ENCODE peak calls at places on chromosomes 16 and 17, in five cellular contexts. A, X, O, M and V are unnamed samples.
A peak's percentile ranks its signal among the peaks of the same experiment; 100 is the strongest.

GRCh38 chr16:27795992-27796614 is 246.2 kb downstream of the KATNIP start:
- DNase-seq in A (peak; percentile 40), O (no peak), X (peak; percentile 72), M (no peak), V (peak; percentile 31)

GRCh38 chr16:86049641-86050040 is 150.7 kb downstream of the IRF8 start:
- DNase-seq in M (no peak), A (no peak), X (no peak), O (no peak), V (no peak)

GRCh38 chr17:81582341-81582740 is 30.2 kb upstream of the FAAP100 start:
- DNase-seq in A (no peak), M (no peak), O (no peak), X (no peak), V (no peak)

GRCh38 chr16:71537643-71538042 is 11.4 kb downstream of the CHST4 start:
- DNase-seq in O (no peak), M (no peak), A (peak; percentile 24), X (peak; percentile 59), V (peak; percentile 68)

GRCh38 chr16:188674-189073 is 8.4 kb downstream of the HBQ1 start:
- DNase-seq in M (no peak), X (no peak), A (no peak), O (no peak), V (no peak)

GRCh38 chr17:73142763-73143395 is 21.9 kb upstream of the SSTR2 start:
- DNase-seq in X (no peak), M (no peak), A (no peak), O (no peak), V (no peak)

GRCh38 chr16:88634141-88634993 is 4.0 kb upstream of the IL17C start:
- DNase-seq in A (peak; percentile 50), O (no peak), X (peak; percentile 74), M (no peak), V (no peak)

GRCh38 chr16:81096715-81097208 is 567 bp upstream of the GCSH start:
- DNase-seq in A (no peak), M (no peak), X (no peak), O (no peak), V (no peak)

GRCh38 chr17:2853111-2853721 is 57.0 kb downstream of the RAP1GAP2 start:
- DNase-seq in A (peak; percentile 40), M (no peak), X (peak; percentile 22), O (no peak), V (peak; percentile 57)

GRCh38 chr17:19461139-19461538 is 50.1 kb downstream of the RNF112 start:
- DNase-seq in A (no peak), X (no peak), O (peak; percentile 68), M (no peak), V (no peak)

GRCh38 chr17:34739386-34739785 is 160.0 kb downstream of the TMEM132E start:
- DNase-seq in A (no peak), M (no peak), O (no peak), X (no peak), V (no peak)

GRCh38 chr16:76670125-76670857 is 393.1 kb downstream of the CNTNAP4 start:
- DNase-seq in X (no peak), M (no peak), A (no peak), O (no peak), V (no peak)

GRCh38 chr17:8376302-8377067 is at the start of gene KRABD2:
- DNase-seq in O (peak; percentile 97), X (peak; percentile 91), M (peak; percentile 54), A (peak; percentile 83), V (peak; percentile 96)

GRCh38 chr17:57999496-58000017 is 7.5 kb downstream of the SRSF1 start:
- DNase-seq in X (peak; percentile 82), M (peak; percentile 85), O (peak; percentile 51), A (peak; percentile 87), V (peak; percentile 56)

GRCh38 chr16:57475711-57476339 is 10.5 kb downstream of the DOK4 start:
- DNase-seq in O (no peak), X (peak; percentile 65), A (peak; percentile 17), M (no peak), V (no peak)

GRCh38 chr17:39950871-39951348 is 11.9 kb upstream of the GSDMA start:
- DNase-seq in O (no peak), A (peak; percentile 12), M (no peak), X (no peak), V (no peak)

GRCh38 chr17:65061621-65062020 is 5.1 kb upstream of the GNA13 start:
- DNase-seq in A (no peak), O (no peak), M (no peak), X (no peak), V (no peak)

GRCh38 chr16:62665269-62665668 is 629.0 kb upstream of the CDH8 start:
- DNase-seq in X (no peak), O (no peak), M (no peak), A (no peak), V (no peak)

GRCh38 chr17:79944821-79945391 is 90.8 kb downstream of the TBC1D16 start:
- DNase-seq in A (no peak), X (no peak), O (no peak), M (no peak), V (no peak)

GRCh38 chr16:72467157-72467759 is 295.3 kb upstream of the PMFBP1 start:
- DNase-seq in O (peak; percentile 19), X (peak; percentile 74), M (peak; percentile 3), A (peak; percentile 75), V (peak; percentile 17)

GRCh38 chr17:67629963-67630320 is 87.8 kb upstream of the NOL11 start:
- DNase-seq in O (no peak), M (peak; percentile 29), A (peak; percentile 84), X (peak; percentile 16), V (peak; percentile 58)